ENCODE peak calls at places on chromosomes 4 and X, in five cellular contexts. Q is PC-9, H is cardiac muscle cell, W is stomach, K is body of pancreas. R is an unnamed sample.

GRCh38 chr4:48454591-48454990 is 28.6 kb upstream of the SLC10A4 start:
- DNase-seq in Q (no peak), K (no peak), W (no peak), H (no peak), R (no peak)

GRCh38 chrX:42094208-42094607 is 170.9 kb upstream of the CASK start:
- DNase-seq in H (no peak), K (no peak), Q (no peak), W (no peak), R (peak; percentile 44)

GRCh38 chrX:119453202-119453601 is 15.0 kb upstream of the SLC25A5 start:
- DNase-seq in W (no peak), Q (no peak), K (no peak), H (no peak), R (no peak)

GRCh38 chr4:24800273-24800880 is 5.0 kb downstream of the SOD3 start:
- DNase-seq in W (no peak), Q (no peak), K (no peak), H (no peak), R (no peak)

GRCh38 chr4:150283689-150284088 is 205.4 kb downstream of the DCLK2 start:
- DNase-seq in W (no peak), Q (no peak), K (no peak), H (no peak), R (no peak)

GRCh38 chr4:61772116-61772515 is 572.0 kb downstream of the ADGRL3 start:
- DNase-seq in W (no peak), Q (no peak), K (no peak), H (no peak), R (no peak)

GRCh38 chr4:112938461-112939058 is 110.9 kb upstream of the ANK2 start:
- DNase-seq in Q (no peak), K (no peak), W (no peak), H (peak; percentile 19), R (peak; percentile 8)

GRCh38 chr4:79064806-79065205 is 125.6 kb upstream of the PAQR3 start:
- DNase-seq in Q (no peak), H (no peak), K (no peak), W (no peak), R (no peak)

GRCh38 chrX:45788315-45788714 is 587.6 kb upstream of the DIPK2B start:
- DNase-seq in W (no peak), K (no peak), Q (no peak), H (no peak), R (no peak)

GRCh38 chrX:40278340-40279090 is 180.8 kb upstream of the BCOR start:
- DNase-seq in H (no peak), Q (no peak), K (no peak), W (no peak), R (peak; percentile 32)

GRCh38 chr4:182537031-182537617 is 293.9 kb downstream of the TENM3 start:
- DNase-seq in W (no peak), K (no peak), Q (no peak), H (no peak), R (no peak)

GRCh38 chr4:147335183-147335582 is 145.7 kb upstream of the EDNRA start:
- DNase-seq in K (no peak), Q (no peak), H (no peak), W (no peak), R (no peak)

GRCh38 chrX:153922932-153923857 is 2.9 kb downstream of the ARHGAP4 start:
- DNase-seq in Q (no peak), W (peak; percentile 88), K (peak; percentile 95), H (no peak), R (no peak)

GRCh38 chrX:1534321-1535168 is 2.4 kb downstream of the P2RY8 start:
- DNase-seq in K (no peak), H (no peak), W (no peak), Q (no peak), R (no peak)

GRCh38 chr4:56874166-56874565 is 33.5 kb upstream of the REST start:
- DNase-seq in H (peak; percentile 23), W (no peak), Q (no peak), K (no peak), R (peak; percentile 19)

GRCh38 chrX:133482345-133483041 is 67.2 kb upstream of the GPC4 start:
- DNase-seq in Q (peak; percentile 69), W (no peak), H (no peak), K (peak; percentile 10), R (no peak)

DNA sequence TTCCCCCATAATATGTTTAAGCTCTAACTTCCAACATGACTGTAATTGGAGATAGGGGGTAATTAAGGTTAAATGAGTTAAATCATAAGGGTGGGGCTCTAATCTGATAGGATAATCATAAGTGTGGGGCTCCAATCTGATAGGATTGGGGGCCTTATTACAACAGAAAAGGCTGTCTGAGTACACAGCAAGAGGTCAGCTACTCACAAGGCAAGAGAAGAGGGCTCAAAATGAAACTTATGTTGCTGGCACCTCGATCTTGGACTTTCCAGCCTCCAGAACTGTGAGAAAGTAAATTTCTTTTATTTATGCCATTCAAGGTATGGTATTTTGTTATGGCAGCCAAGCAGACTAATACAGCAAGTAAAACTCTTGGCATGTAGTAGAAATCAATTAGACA is 16.4 kb downstream of the SH2D1A start:
- DNase-seq in K (no peak), Q (no peak), H (no peak), W (no peak), R (no peak)
- H3K4me1 ChIP-seq in K (no peaks in the 10 kb centered on the region), Q (no peaks in the 10 kb centered on the region), H (no peaks in the 10 kb centered on the region), W (no peaks in the 10 kb centered on the region), R (no peaks in the 10 kb centered on the region)

DNA sequence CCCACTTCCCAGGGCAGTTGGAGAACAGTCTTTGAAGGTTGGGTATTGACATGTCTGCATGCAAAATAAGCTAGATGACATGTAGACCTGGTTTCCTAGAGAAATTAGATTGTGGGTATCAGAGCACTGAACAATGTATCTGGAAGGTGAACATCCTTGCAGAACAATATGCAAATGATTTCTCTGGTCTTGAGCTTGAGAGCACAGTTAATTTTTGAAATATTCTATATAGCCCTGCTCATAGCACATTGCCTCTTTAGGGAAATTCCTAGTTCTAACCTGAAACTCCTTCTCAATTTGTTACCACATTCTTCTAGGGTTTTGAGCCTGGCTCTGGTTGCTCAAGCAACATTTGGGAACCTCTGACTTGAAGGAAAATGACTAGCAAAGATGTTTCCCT is 41.6 kb upstream of the LAS1L start:
- DNase-seq in Q (no peak), W (no peak), K (no peak), H (no peak), R (no peak)
- H3K4me3 ChIP-seq in Q (no peak overlapping the region), W (no peak overlapping the region), K (no peak overlapping the region), H (no peak overlapping the region), R (no peak overlapping the region)

GRCh38 chr4:108070775-108071174 is 81.1 kb downstream of the HADH start:
- DNase-seq in Q (no peak), K (no peak), H (no peak), W (no peak), R (no peak)
- H3K36me3 ChIP-seq in Q (no peaks in the 10 kb centered on the region), K (no peaks in the 10 kb centered on the region), H (peaks cover 27% of the 10 kb centered on the region), W (no peaks in the 10 kb centered on the region), R (no peaks in the 10 kb centered on the region)

GRCh38 chr4:107255114-107255513 is 219.0 kb upstream of the DKK2 start:
- DNase-seq in K (no peak), H (no peak), W (no peak), Q (no peak), R (no peak)

GRCh38 chr4:107253090-107253489 is 217.0 kb upstream of the DKK2 start:
- DNase-seq in Q (no peak), K (no peak), H (no peak), W (no peak), R (no peak)

GRCh38 chr4:107258359-107258758 is 222.2 kb upstream of the DKK2 start:
- DNase-seq in K (no peak), Q (no peak), W (no peak), H (no peak), R (no peak)

GRCh38 chr4:107253579-107254068 is 217.5 kb upstream of the DKK2 start:
- DNase-seq in H (no peak), Q (no peak), W (no peak), K (no peak), R (no peak)

DNA sequence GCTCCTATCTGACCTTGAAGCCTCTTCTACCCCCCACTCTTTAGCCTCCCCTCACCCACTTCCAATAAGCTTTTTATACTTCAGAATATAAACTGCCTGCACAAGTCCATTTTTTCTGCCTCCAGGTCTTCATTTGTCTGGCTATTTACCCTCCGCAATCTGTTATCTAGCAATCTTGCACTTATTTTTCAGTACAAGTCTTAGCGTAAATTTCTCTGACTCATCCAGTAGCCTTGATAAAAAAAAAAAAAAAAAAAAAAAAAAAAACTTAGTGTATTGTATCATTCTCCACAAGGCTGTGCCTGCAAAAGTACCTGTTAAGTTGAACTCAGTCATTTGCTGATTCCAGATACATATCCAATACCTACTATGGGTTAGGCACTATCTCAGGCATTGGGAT is 219.5 kb upstream of the DKK2 start:
- DNase-seq in W (no peak), K (no peak), H (no peak), Q (no peak), R (no peak)
- H3K4me1 ChIP-seq in W (no peaks in the 10 kb centered on the region), K (no peaks in the 10 kb centered on the region), H (no peaks in the 10 kb centered on the region), Q (no peaks in the 10 kb centered on the region), R (no peaks in the 10 kb centered on the region)

DNA sequence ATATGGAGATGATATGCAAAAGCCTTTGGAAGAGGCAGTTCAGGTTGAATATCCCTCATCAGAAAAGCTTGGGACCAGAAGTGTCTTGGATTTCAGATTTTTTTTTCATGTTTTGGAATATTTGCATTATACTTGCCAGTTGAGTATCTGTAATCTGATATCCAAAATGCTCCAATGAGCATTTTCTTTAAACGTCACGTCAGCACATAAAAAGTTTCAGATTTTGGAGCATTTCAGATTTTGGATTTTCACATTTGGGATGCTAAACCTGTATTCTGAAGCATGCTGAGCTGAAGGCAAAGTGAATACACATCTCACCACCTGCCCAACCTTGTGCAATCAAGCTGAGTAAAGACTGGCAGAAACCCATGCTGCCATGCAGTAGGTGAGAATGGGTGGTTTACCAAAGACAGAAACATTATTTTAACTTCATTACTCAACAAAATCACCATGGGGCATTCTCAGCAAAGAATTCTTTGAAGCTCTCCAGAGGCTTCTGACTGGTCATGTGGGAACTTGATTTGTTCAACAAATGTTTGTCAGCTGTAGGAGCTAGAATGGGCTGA is 159.2 kb downstream of the SH3KBP1 start:
- DNase-seq in W (no peak), K (no peak), Q (no peak), H (no peak), R (no peak)
- H3K4me3 ChIP-seq in W (no peak overlapping the region), K (no peak overlapping the region), Q (no peak overlapping the region), H (no peak overlapping the region), R (no peak overlapping the region)